ENCODE peak calls at places on chromosomes 4 and X, in nine cellular contexts. One of them, this sample, is unnamed.
A peak's percentile ranks its signal among the peaks of the same experiment; 100 is the strongest.

GRCh38 chr4:147110968-147111367 is 165.3 kb upstream of the TTC29 start:
- DNase-seq in lung microvascular endothelial cell: no peak
- DNase-seq in fibroblast of the conjunctiva: no peak
- DNase-seq in heart left ventricle: no peak
- DNase-seq in left ventricle myocardium superior: no peak
- DNase-seq in activated T-cell treated with anti-CD3 and anti-CD28 coated beads, Interleukin-2, amount 50 U/mL, for 1 hour: no peak
- DNase-seq in GM23338: no peak
- DNase-seq in activated CD4-positive, alpha-beta T cell treated with anti-CD3 and anti-CD28 coated beads, Interleukin-2, amount 50 U/mL, for 1 hour: no peak
- DNase-seq in AG08396: no peak
- DNase-seq in this sample: no peak

GRCh38 chr4:145481942-145482208 is 222 bp downstream of the SMAD1 start:
- DNase-seq in left ventricle myocardium superior: no peak
- DNase-seq in activated CD4-positive, alpha-beta T cell treated with anti-CD3 and anti-CD28 coated beads, Interleukin-2, amount 50 U/mL, for 1 hour: no peak
- DNase-seq in fibroblast of the conjunctiva: no peak
- DNase-seq in lung microvascular endothelial cell: no peak
- DNase-seq in heart left ventricle: no peak
- DNase-seq in AG08396: no peak
- DNase-seq in GM23338: no peak
- DNase-seq in activated T-cell treated with anti-CD3 and anti-CD28 coated beads, Interleukin-2, amount 50 U/mL, for 1 hour: no peak
- DNase-seq in this sample: no peak

GRCh38 chrX:103503163-103503852 is 16.0 kb downstream of the RAB40A start:
- DNase-seq in fibroblast of the conjunctiva: no peak
- DNase-seq in GM23338: peak; percentile 28
- DNase-seq in activated CD4-positive, alpha-beta T cell treated with anti-CD3 and anti-CD28 coated beads, Interleukin-2, amount 50 U/mL, for 1 hour: no peak
- DNase-seq in lung microvascular endothelial cell: no peak
- DNase-seq in AG08396: no peak
- DNase-seq in heart left ventricle: no peak
- DNase-seq in left ventricle myocardium superior: no peak
- DNase-seq in activated T-cell treated with anti-CD3 and anti-CD28 coated beads, Interleukin-2, amount 50 U/mL, for 1 hour: no peak
- DNase-seq in this sample: no peak

GRCh38 chr4:4627111-4627510 is 85.3 kb upstream of the STX18 start:
- DNase-seq in fibroblast of the conjunctiva: no peak
- DNase-seq in GM23338: peak; percentile 39
- DNase-seq in heart left ventricle: no peak
- DNase-seq in activated CD4-positive, alpha-beta T cell treated with anti-CD3 and anti-CD28 coated beads, Interleukin-2, amount 50 U/mL, for 1 hour: no peak
- DNase-seq in lung microvascular endothelial cell: no peak
- DNase-seq in left ventricle myocardium superior: no peak
- DNase-seq in activated T-cell treated with anti-CD3 and anti-CD28 coated beads, Interleukin-2, amount 50 U/mL, for 1 hour: no peak
- DNase-seq in AG08396: no peak
- DNase-seq in this sample: no peak

GRCh38 chrX:8851487-8851886 is 50.3 kb upstream of the FAM9A start:
- DNase-seq in lung microvascular endothelial cell: no peak
- DNase-seq in activated CD4-positive, alpha-beta T cell treated with anti-CD3 and anti-CD28 coated beads, Interleukin-2, amount 50 U/mL, for 1 hour: no peak
- DNase-seq in GM23338: no peak
- DNase-seq in heart left ventricle: no peak
- DNase-seq in activated T-cell treated with anti-CD3 and anti-CD28 coated beads, Interleukin-2, amount 50 U/mL, for 1 hour: no peak
- DNase-seq in left ventricle myocardium superior: no peak
- DNase-seq in fibroblast of the conjunctiva: no peak
- DNase-seq in AG08396: no peak
- DNase-seq in this sample: no peak

GRCh38 chrX:72262077-72262476 is 15.0 kb downstream of the RPS4X start:
- DNase-seq in activated CD4-positive, alpha-beta T cell treated with anti-CD3 and anti-CD28 coated beads, Interleukin-2, amount 50 U/mL, for 1 hour: no peak
- DNase-seq in activated T-cell treated with anti-CD3 and anti-CD28 coated beads, Interleukin-2, amount 50 U/mL, for 1 hour: no peak
- DNase-seq in left ventricle myocardium superior: no peak
- DNase-seq in AG08396: no peak
- DNase-seq in fibroblast of the conjunctiva: no peak
- DNase-seq in GM23338: no peak
- DNase-seq in heart left ventricle: no peak
- DNase-seq in lung microvascular endothelial cell: no peak
- DNase-seq in this sample: no peak

GRCh38 chrX:41373989-41374606 is 40.1 kb downstream of the DDX3X start:
- DNase-seq in GM23338: no peak
- DNase-seq in fibroblast of the conjunctiva: no peak
- DNase-seq in activated CD4-positive, alpha-beta T cell treated with anti-CD3 and anti-CD28 coated beads, Interleukin-2, amount 50 U/mL, for 1 hour: no peak
- DNase-seq in heart left ventricle: no peak
- DNase-seq in AG08396: no peak
- DNase-seq in lung microvascular endothelial cell: no peak
- DNase-seq in activated T-cell treated with anti-CD3 and anti-CD28 coated beads, Interleukin-2, amount 50 U/mL, for 1 hour: no peak
- DNase-seq in left ventricle myocardium superior: no peak
- DNase-seq in this sample: no peak

GRCh38 chrX:118502121-118502794 is 6.6 kb downstream of the DOCK11 start:
- DNase-seq in activated T-cell treated with anti-CD3 and anti-CD28 coated beads, Interleukin-2, amount 50 U/mL, for 1 hour: no peak
- DNase-seq in lung microvascular endothelial cell: no peak
- DNase-seq in left ventricle myocardium superior: no peak
- DNase-seq in AG08396: no peak
- DNase-seq in GM23338: no peak
- DNase-seq in heart left ventricle: no peak
- DNase-seq in activated CD4-positive, alpha-beta T cell treated with anti-CD3 and anti-CD28 coated beads, Interleukin-2, amount 50 U/mL, for 1 hour: no peak
- DNase-seq in fibroblast of the conjunctiva: no peak
- DNase-seq in this sample: no peak

GRCh38 chrX:40172169-40172979 is 74.6 kb upstream of the BCOR start:
- DNase-seq in AG08396: peak; percentile 64
- DNase-seq in activated T-cell treated with anti-CD3 and anti-CD28 coated beads, Interleukin-2, amount 50 U/mL, for 1 hour: peak; percentile 45
- DNase-seq in left ventricle myocardium superior: peak; percentile 82
- DNase-seq in fibroblast of the conjunctiva: no peak
- DNase-seq in lung microvascular endothelial cell: peak; percentile 75
- DNase-seq in GM23338: peak; percentile 38
- DNase-seq in heart left ventricle: peak; percentile 73
- DNase-seq in activated CD4-positive, alpha-beta T cell treated with anti-CD3 and anti-CD28 coated beads, Interleukin-2, amount 50 U/mL, for 1 hour: no peak
- DNase-seq in this sample: peak; percentile 65

GRCh38 chr4:159555873-159556272 is 453.0 kb downstream of the RAPGEF2 start:
- DNase-seq in GM23338: no peak
- DNase-seq in lung microvascular endothelial cell: no peak
- DNase-seq in left ventricle myocardium superior: no peak
- DNase-seq in AG08396: no peak
- DNase-seq in activated CD4-positive, alpha-beta T cell treated with anti-CD3 and anti-CD28 coated beads, Interleukin-2, amount 50 U/mL, for 1 hour: no peak
- DNase-seq in heart left ventricle: no peak
- DNase-seq in fibroblast of the conjunctiva: no peak
- DNase-seq in activated T-cell treated with anti-CD3 and anti-CD28 coated beads, Interleukin-2, amount 50 U/mL, for 1 hour: no peak
- DNase-seq in this sample: no peak

GRCh38 chr4:18798123-18798522 is 776.6 kb upstream of the LCORL start:
- DNase-seq in lung microvascular endothelial cell: no peak
- DNase-seq in heart left ventricle: no peak
- DNase-seq in left ventricle myocardium superior: no peak
- DNase-seq in activated CD4-positive, alpha-beta T cell treated with anti-CD3 and anti-CD28 coated beads, Interleukin-2, amount 50 U/mL, for 1 hour: no peak
- DNase-seq in AG08396: no peak
- DNase-seq in activated T-cell treated with anti-CD3 and anti-CD28 coated beads, Interleukin-2, amount 50 U/mL, for 1 hour: no peak
- DNase-seq in GM23338: no peak
- DNase-seq in fibroblast of the conjunctiva: no peak
- DNase-seq in this sample: no peak

GRCh38 chr4:38605794-38606586 is 58.0 kb upstream of the KLF3 start:
- DNase-seq in fibroblast of the conjunctiva: no peak
- DNase-seq in heart left ventricle: no peak
- DNase-seq in AG08396: no peak
- DNase-seq in left ventricle myocardium superior: no peak
- DNase-seq in lung microvascular endothelial cell: no peak
- DNase-seq in GM23338: peak; percentile 60
- DNase-seq in activated CD4-positive, alpha-beta T cell treated with anti-CD3 and anti-CD28 coated beads, Interleukin-2, amount 50 U/mL, for 1 hour: no peak
- DNase-seq in activated T-cell treated with anti-CD3 and anti-CD28 coated beads, Interleukin-2, amount 50 U/mL, for 1 hour: no peak
- DNase-seq in this sample: no peak

GRCh38 chr4:23934915-23935314 is 45.1 kb upstream of the PPARGC1A start:
- DNase-seq in heart left ventricle: peak; percentile 64
- DNase-seq in GM23338: no peak
- DNase-seq in AG08396: peak; percentile 81
- DNase-seq in fibroblast of the conjunctiva: peak; percentile 94
- DNase-seq in activated CD4-positive, alpha-beta T cell treated with anti-CD3 and anti-CD28 coated beads, Interleukin-2, amount 50 U/mL, for 1 hour: no peak
- DNase-seq in activated T-cell treated with anti-CD3 and anti-CD28 coated beads, Interleukin-2, amount 50 U/mL, for 1 hour: no peak
- DNase-seq in left ventricle myocardium superior: peak; percentile 76
- DNase-seq in lung microvascular endothelial cell: no peak
- DNase-seq in this sample: peak; percentile 98